ENCODE peak calls at places on chromosomes 3 and 15, in seven cellular contexts. L is sigmoid colon, Q is transverse colon, N is SK-N-SH, E is stomach, K is H1, U is upper lobe of left lung. V is an unnamed sample.

GRCh38 chr3:195063596-195064193 is 207.3 kb downstream of the XXYLT1 start:
- DNase-seq in N (no peak), L (no peak), K (no peak), E (peak; percentile 47), Q (peak; percentile 24), U (no peak), V (no peak)

GRCh38 chr15:43270676-43271306 is 4.1 kb upstream of the TGM5 start:
- DNase-seq in E (no peak), L (no peak), K (no peak), Q (no peak), U (no peak), N (no peak), V (no peak)

GRCh38 chr15:25812073-25812472 is 51.1 kb downstream of the ATP10A start:
- DNase-seq in K (no peak), U (no peak), Q (no peak), L (no peak), N (no peak), E (no peak), V (no peak)

GRCh38 chr15:78461171-78461881 is 23.3 kb downstream of the IREB2 start:
- DNase-seq in L (no peak), E (no peak), K (no peak), N (no peak), Q (no peak), U (no peak), V (no peak)

GRCh38 chr3:193085655-193086054 is 155.4 kb upstream of the PLAAT1 start:
- DNase-seq in N (no peak), E (no peak), K (no peak), Q (no peak), L (no peak), U (no peak), V (no peak)

GRCh38 chr15:100937171-100937570 is 18.0 kb downstream of the LRRK1 start:
- DNase-seq in N (no peak), U (no peak), K (no peak), Q (no peak), E (no peak), L (no peak), V (no peak)

GRCh38 chr3:61889259-61889658 is 327.9 kb downstream of the PTPRG start:
- DNase-seq in E (no peak), K (no peak), U (no peak), Q (no peak), N (no peak), L (no peak), V (no peak)

GRCh38 chr15:99452728-99453643 is 112.8 kb upstream of the MEF2A start:
- DNase-seq in N (peak; percentile 26), K (peak; percentile 40), E (peak; percentile 83), U (peak; percentile 80), L (peak; percentile 91), Q (peak; percentile 67), V (peak; percentile 97)

GRCh38 chr15:27059610-27060202 is 88.7 kb downstream of the GABRG3 start:
- DNase-seq in L (no peak), Q (no peak), N (peak; percentile 79), E (no peak), K (peak; percentile 86), U (no peak), V (no peak)

GRCh38 chr3:149487598-149488197 is 13.2 kb downstream of the TM4SF4 start:
- DNase-seq in L (no peak), U (no peak), Q (peak; percentile 15), K (peak; percentile 85), N (no peak), E (no peak), V (no peak)

GRCh38 chr15:73873889-73874511 is 636 bp downstream of the TBC1D21 start:
- DNase-seq in N (peak; percentile 55), L (no peak), U (no peak), K (no peak), E (peak; percentile 52), Q (no peak), V (no peak)

GRCh38 chr15:58856090-58856489 is 77.4 kb downstream of the SLTM start:
- DNase-seq in N (no peak), K (no peak), L (no peak), E (no peak), U (no peak), Q (no peak), V (no peak)

GRCh38 chr15:38176155-38176554 is 76.5 kb upstream of the SPRED1 start:
- DNase-seq in E (no peak), N (no peak), L (no peak), U (no peak), K (no peak), Q (no peak), V (no peak)

GRCh38 chr3:52851348-52851747 is 16.5 kb upstream of the MUSTN1 start:
- DNase-seq in N (peak; percentile 87), L (no peak), U (no peak), E (no peak), K (peak; percentile 58), Q (no peak), V (no peak)

GRCh38 chr15:64800476-64800875 is 25.0 kb downstream of the PIF1 start:
- DNase-seq in Q (no peak), L (no peak), N (no peak), E (no peak), U (no peak), K (no peak), V (no peak)

GRCh38 chr3:64685800-64686445 is 1.9 kb downstream of the ADAMTS9 start:
- DNase-seq in Q (peak; percentile 89), E (peak; percentile 84), L (peak; percentile 99), U (peak; percentile 94), K (peak; percentile 88), N (peak; percentile 84), V (peak; percentile 96)

GRCh38 chr15:99631256-99631655 is 65.5 kb downstream of the MEF2A start:
- DNase-seq in L (no peak), E (no peak), N (no peak), Q (peak; percentile 20), K (no peak), U (no peak), V (no peak)

GRCh38 chr3:115834068-115834467 is 210.8 kb downstream of the GAP43 start:
- DNase-seq in K (no peak), E (no peak), Q (no peak), L (no peak), U (no peak), N (no peak), V (no peak)

GRCh38 chr3:187021748-187022402 is 91.5 kb downstream of the ST6GAL1 start:
- DNase-seq in L (no peak), K (peak; percentile 32), U (no peak), Q (no peak), N (no peak), E (no peak), V (no peak)

GRCh38 chr3:174685796-174686195 is 173.3 kb upstream of the NAALADL2 start:
- DNase-seq in K (no peak), Q (no peak), L (no peak), E (no peak), N (no peak), U (no peak), V (no peak)

GRCh38 chr3:197354195-197355059 is 56.0 kb upstream of the DLG1 start:
- DNase-seq in E (peak; percentile 34), L (peak; percentile 88), K (no peak), U (peak; percentile 62), Q (peak; percentile 49), N (peak; percentile 49), V (no peak)

GRCh38 chr3:22960326-22960984 is 242.7 kb upstream of the UBE2E2 start:
- DNase-seq in E (peak; percentile 68), N (peak; percentile 34), U (no peak), Q (peak; percentile 32), K (no peak), L (peak; percentile 68), V (no peak)

GRCh38 chr3:101928890-101929289 is 79.6 kb downstream of the NFKBIZ start:
- DNase-seq in N (no peak), U (no peak), E (no peak), L (no peak), K (no peak), Q (no peak), V (no peak)

GRCh38 chr3:171349392-171349791 is 110.8 kb downstream of the TNIK start:
- DNase-seq in Q (no peak), L (no peak), K (no peak), U (no peak), E (no peak), N (no peak), V (no peak)

GRCh38 chr3:108918866-108919265 is 34.8 kb downstream of the GUCA1C start:
- DNase-seq in Q (no peak), E (no peak), K (no peak), U (no peak), N (no peak), L (no peak), V (no peak)

GRCh38 chr3:33386631-33387030 is 53.6 kb downstream of the UBP1 start:
- DNase-seq in U (no peak), Q (no peak), N (no peak), K (no peak), E (no peak), L (no peak), V (no peak)
- TF ChIP-seq EP300 in U (no peak), Q (no peak), N (no peak), K (no peak), E (no peak), L (no peak), V (no peak)

DNA sequence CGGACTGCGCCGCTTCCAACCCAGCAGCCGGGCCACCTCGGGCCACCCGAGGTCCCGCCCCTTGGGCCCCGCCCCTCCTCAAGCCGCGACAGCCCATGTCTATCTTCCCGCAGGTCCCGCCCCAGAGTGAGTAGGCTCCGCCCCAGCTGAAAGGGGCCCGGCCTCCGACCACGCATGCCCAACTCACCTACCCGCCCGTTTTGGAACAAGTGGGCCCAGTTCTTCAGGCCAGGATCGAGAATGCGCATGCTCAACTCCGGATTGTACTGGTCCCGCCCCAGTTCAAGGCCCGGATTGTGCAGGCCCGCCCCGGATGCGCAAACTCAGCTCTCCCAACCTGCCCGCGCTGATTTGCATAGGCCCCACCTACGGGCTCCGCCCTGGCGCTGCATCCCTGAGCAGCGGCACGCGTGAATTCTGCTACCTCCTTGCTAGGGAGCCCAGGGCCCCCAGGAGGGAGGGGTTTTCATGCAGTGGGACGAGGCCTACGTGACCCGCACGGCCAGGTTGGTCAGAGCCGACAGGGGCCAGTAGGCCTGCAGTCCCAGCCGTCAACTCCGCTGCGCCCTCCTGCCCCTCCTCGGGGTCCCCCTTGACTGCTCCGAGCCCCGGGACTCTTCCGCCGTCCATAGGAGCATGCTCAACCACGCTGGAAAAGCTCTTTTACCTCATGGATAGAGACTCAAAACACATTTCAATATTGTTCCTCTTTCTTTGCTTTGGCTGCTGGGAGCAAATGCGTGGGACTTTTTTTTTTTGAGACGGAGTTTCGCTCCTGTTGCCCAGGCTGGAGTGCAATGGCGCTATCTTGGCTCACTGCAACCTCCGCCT is at the start of gene PFKFB4:
- DNase-seq in Q (peak; percentile 100), L (peak; percentile 100), K (peak; percentile 100), N (peak; percentile 99), E (peak; percentile 100), U (peak; percentile 99), V (peak; percentile 100)
- TF ChIP-seq POLR2AphosphoS5 in Q (no peak), L (peak; percentile 56), K (peak; percentile 67), N (no peak), E (no peak), U (no peak), V (peak; percentile 92)

DNA sequence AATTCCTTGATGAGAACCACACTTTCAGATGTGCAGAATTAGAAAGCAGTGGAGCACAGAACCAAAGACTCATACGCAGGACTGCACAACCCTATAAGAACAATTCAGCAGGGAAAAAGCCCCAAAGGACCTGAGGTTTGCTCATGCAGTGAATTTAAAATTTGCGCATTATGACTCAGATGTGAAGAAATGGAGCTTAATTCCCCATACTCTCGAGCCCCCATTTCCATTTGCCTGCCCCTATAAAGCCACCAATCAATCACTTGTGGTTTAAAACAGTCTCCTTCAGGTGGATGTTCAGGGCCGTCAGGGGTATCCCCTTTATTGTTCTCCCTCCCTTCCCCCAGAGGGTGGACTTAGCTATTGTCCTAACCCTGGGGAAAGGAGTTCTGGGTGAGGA is 221.2 kb downstream of the IGSF11 start:
- DNase-seq in E (no peak), U (no peak), N (no peak), K (no peak), L (no peak), Q (no peak), V (peak; percentile 21)
- TF ChIP-seq EP300 in E (no peak), U (no peak), N (no peak), K (no peak), L (no peak), Q (no peak), V (no peak)

GRCh38 chr15:40098489-40099261 is 10.0 kb downstream of the BMF start:
- DNase-seq in U (peak; percentile 86), E (peak; percentile 82), N (peak; percentile 47), K (no peak), Q (peak; percentile 80), L (peak; percentile 91), V (no peak)
- TF ChIP-seq POLR2AphosphoS5 in U (peak; percentile 52), E (peak; percentile 65), N (peak; percentile 31), K (no peak), Q (peak; percentile 72), L (peak; percentile 87), V (peak; percentile 89)